ENCODE peak calls at places on chromosome 5, in eight cellular contexts. G is PC-3, X is RWPE1, S is WTC11, M is thoracic aorta, V is nephron progenitor cell, T is keratinocyte, O is B cell. Z is an unnamed sample.

GRCh38 chr5:36878421-36879088 is 2.0 kb downstream of the NIPBL start:
- DNase-seq in T (no peak), O (no peak), X (peak; percentile 46), M (no peak), G (peak; percentile 56), V (peak; percentile 72), S (peak; percentile 66), Z (no peak)

GRCh38 chr5:178416919-178417318 is 173.3 kb downstream of the COL23A1 start:
- DNase-seq in G (peak; percentile 85), O (no peak), V (no peak), M (no peak), T (no peak), S (no peak), X (peak; percentile 73), Z (no peak)

GRCh38 chr5:107425541-107426031 is 245.2 kb downstream of the EFNA5 start:
- DNase-seq in S (no peak), G (peak; percentile 83), T (peak; percentile 32), V (no peak), O (no peak), X (peak; percentile 84), M (no peak), Z (no peak)

GRCh38 chr5:76524101-76524835 is 98.9 kb downstream of the F2RL2 start:
- DNase-seq in X (no peak), S (no peak), T (no peak), O (no peak), V (no peak), M (no peak), G (no peak), Z (no peak)

GRCh38 chr5:7039058-7039457 is 325.8 kb downstream of the TENT4A start:
- DNase-seq in O (no peak), M (no peak), X (no peak), V (no peak), T (no peak), S (no peak), G (peak; percentile 35), Z (no peak)

GRCh38 chr5:41656597-41656996 is 146.2 kb upstream of the PLCXD3 start:
- DNase-seq in T (no peak), V (no peak), G (peak; percentile 22), M (no peak), O (no peak), X (no peak), S (no peak), Z (no peak)

GRCh38 chr5:142725231-142726187 is 39.6 kb upstream of the FGF1 start:
- DNase-seq in V (no peak), G (no peak), M (no peak), O (no peak), X (no peak), S (no peak), T (no peak), Z (no peak)

GRCh38 chr5:32511778-32512374 is 67.3 kb upstream of the ZFR start:
- DNase-seq in T (no peak), M (no peak), X (no peak), S (no peak), G (no peak), O (no peak), V (no peak), Z (peak; percentile 23)

GRCh38 chr5:170589643-170590042 is 85.8 kb downstream of the KCNIP1 start:
- DNase-seq in T (no peak), V (no peak), S (no peak), G (no peak), M (no peak), O (no peak), X (no peak), Z (no peak)

GRCh38 chr5:27473300-27474053 is 435.1 kb upstream of the CDH9 start:
- DNase-seq in S (no peak), X (no peak), M (no peak), G (no peak), V (no peak), O (no peak), T (no peak), Z (no peak)

GRCh38 chr5:109102291-109102690 is 307.5 kb downstream of the PJA2 start:
- DNase-seq in G (no peak), O (no peak), X (no peak), T (no peak), V (no peak), M (no peak), S (no peak), Z (no peak)

GRCh38 chr5:133198511-133198910 is 146.7 kb downstream of the HSPA4 start:
- DNase-seq in X (no peak), M (no peak), G (no peak), S (no peak), T (no peak), O (no peak), V (no peak), Z (no peak)

GRCh38 chr5:149872351-149873040 is 72.1 kb downstream of the PDE6A start:
- DNase-seq in S (no peak), X (no peak), M (no peak), T (no peak), O (no peak), G (no peak), V (no peak), Z (no peak)

GRCh38 chr5:144468542-144468941 is 297.9 kb downstream of the KCTD16 start:
- DNase-seq in S (no peak), M (no peak), X (no peak), T (no peak), V (no peak), G (no peak), O (no peak), Z (no peak)

GRCh38 chr5:164203581-164204225 is 698.3 kb downstream of the MAT2B start:
- DNase-seq in M (no peak), T (no peak), G (peak; percentile 31), X (peak; percentile 4), S (no peak), O (no peak), V (no peak), Z (no peak)

GRCh38 chr5:39082995-39083394 is 8.8 kb upstream of the RICTOR start:
- DNase-seq in G (no peak), S (no peak), V (no peak), X (no peak), O (no peak), T (no peak), M (no peak), Z (peak; percentile 26)

GRCh38 chr5:171615201-171616001 is 170.2 kb upstream of the SMIM23 start:
- DNase-seq in X (peak; percentile 30), T (no peak), G (peak; percentile 53), O (no peak), S (peak; percentile 60), M (no peak), V (peak; percentile 67), Z (no peak)

GRCh38 chr5:139642213-139642612 is 5.9 kb upstream of the CXXC5 start:
- DNase-seq in M (no peak), O (peak; percentile 5), V (no peak), S (no peak), G (no peak), T (no peak), X (no peak), Z (no peak)

GRCh38 chr5:141557681-141558136 is 61.1 kb downstream of the DIAPH1 start:
- DNase-seq in S (peak; percentile 85), M (peak; percentile 54), X (peak; percentile 91), T (peak; percentile 99), V (peak; percentile 88), O (peak; percentile 81), G (peak; percentile 93), Z (peak; percentile 87)

GRCh38 chr5:176533390-176533789 is 3.8 kb downstream of the RNF44 start:
- DNase-seq in X (no peak), O (no peak), T (no peak), V (no peak), S (no peak), G (no peak), M (no peak), Z (no peak)

GRCh38 chr5:118793652-118794051 is 194.7 kb downstream of the DTWD2 start:
- DNase-seq in O (no peak), V (no peak), T (no peak), G (no peak), X (no peak), M (no peak), S (no peak), Z (no peak)

GRCh38 chr5:71894091-71894490 is 175.0 kb downstream of the CARTPT start:
- DNase-seq in O (no peak), X (no peak), T (no peak), V (no peak), S (no peak), M (no peak), G (no peak), Z (no peak)

GRCh38 chr5:39716532-39716971 is 291.8 kb upstream of the DAB2 start:
- DNase-seq in S (peak; percentile 53), T (no peak), G (peak; percentile 90), V (peak; percentile 22), O (no peak), X (peak; percentile 26), M (no peak), Z (peak; percentile 64)

GRCh38 chr5:180441577-180441976 is 52.6 kb upstream of the CNOT6 start:
- DNase-seq in G (no peak), V (no peak), S (no peak), O (no peak), T (no peak), M (no peak), X (peak; percentile 44), Z (no peak)

GRCh38 chr5:101950050-101950449 is 346.0 kb downstream of the SLCO4C1 start:
- DNase-seq in S (no peak), V (no peak), X (no peak), T (no peak), G (no peak), M (no peak), O (no peak), Z (no peak)

GRCh38 chr5:52853573-52854163 is 66.0 kb downstream of the ITGA1 start:
- DNase-seq in G (no peak), V (no peak), M (no peak), X (no peak), O (no peak), T (no peak), S (no peak), Z (no peak)
- TF ChIP-seq CTCF in G (no peak), V (no peak), M (no peak), X (no peak), O (no peak), T (no peak), S (no peak), Z (no peak)

GRCh38 chr5:10576121-10576789 is 12.4 kb downstream of the ANKRD33B start:
- DNase-seq in T (no peak), S (no peak), O (no peak), M (no peak), X (no peak), V (no peak), G (no peak), Z (no peak)
- TF ChIP-seq CTCF in T (no peak), S (no peak), O (no peak), M (no peak), X (no peak), V (no peak), G (peak; percentile 32), Z (no peak)

DNA sequence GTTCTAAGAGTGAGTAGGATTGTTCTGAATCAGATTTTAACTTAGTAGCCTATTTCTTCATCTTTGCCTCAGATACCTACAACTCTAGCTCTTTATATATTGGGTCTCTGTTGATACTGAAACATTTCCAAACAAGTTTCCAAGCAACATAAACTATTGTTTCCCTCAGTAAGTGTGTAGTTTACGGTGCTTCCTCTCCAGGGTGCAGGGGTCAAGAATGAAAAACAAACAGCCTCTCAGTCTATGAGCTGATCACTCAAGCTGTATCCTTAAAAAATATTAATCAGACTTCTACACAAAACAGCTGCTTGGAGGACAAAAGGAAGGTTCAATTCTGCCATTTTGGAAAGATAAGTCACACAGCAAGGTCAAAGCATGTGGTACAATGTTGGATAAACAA is 75.0 kb downstream of the ADAMTS12 start:
- DNase-seq in V (no peak), X (no peak), S (no peak), T (no peak), M (no peak), G (peak; percentile 32), O (no peak), Z (no peak)
- TF ChIP-seq CTCF in V (no peak), X (no peak), S (no peak), T (no peak), M (no peak), G (no peak), O (no peak), Z (no peak)

GRCh38 chr5:19261879-19262278 is 726.1 kb downstream of the CDH18 start:
- DNase-seq in G (no peak), O (no peak), T (no peak), X (no peak), V (no peak), S (no peak), M (no peak), Z (no peak)
- TF ChIP-seq CTCF in G (no peak), O (no peak), T (no peak), X (no peak), V (no peak), S (peak; percentile 18), M (no peak), Z (no peak)